ENCODE peak calls at places on chromosomes 7 and 10, in eight cellular contexts. G, H, Z, W, V, T, O and M are unnamed samples. For H3K4me1, the result is how much of the 10 kb centered on the place peaks cover.

GRCh38 chr7:139673230-139673629 is 104.6 kb downstream of the HIPK2 start:
- DNase-seq in G (no peak), H (peak), Z (no peak), W (no peak), V (no peak), T (no peak), O (no peak), M (no peak)

GRCh38 chr7:55572378-55573233 is at the start of gene VOPP1:
- DNase-seq in G (no peak), H (peak), Z (no peak), W (peak), V (peak), T (peak), O (peak), M (peak)

GRCh38 chr10:122939819-122940543 is 14.0 kb downstream of the C10orf88 start:
- DNase-seq in G (no peak), H (no peak), Z (no peak), W (no peak), V (no peak), T (no peak), O (no peak), M (no peak)

GRCh38 chr10:5433182-5433581 is 20.8 kb downstream of the NET1 start:
- DNase-seq in G (no peak), H (no peak), Z (no peak), W (no peak), V (no peak), T (no peak), O (no peak), M (no peak)

GRCh38 chr10:71766717-71767419 is 6.5 kb downstream of the VSIR start:
- DNase-seq in G (peak), H (peak), Z (peak), W (peak), V (peak), T (peak), O (no peak), M (peak)

GRCh38 chr7:17408904-17409290 is 110.4 kb downstream of the AHR start:
- DNase-seq in G (no peak), H (peak), Z (no peak), W (no peak), V (no peak), T (no peak), O (no peak), M (no peak)

GRCh38 chr7:2242541-2243482 is 786 bp downstream of the NUDT1 start:
- DNase-seq in G (no peak), H (peak), Z (no peak), W (no peak), V (no peak), T (no peak), O (peak), M (no peak)

GRCh38 chr10:17430647-17431355 is 23.6 kb downstream of the ST8SIA6 start:
- DNase-seq in G (no peak), H (peak), Z (peak), W (peak), V (peak), T (peak), O (peak), M (peak)

GRCh38 chr7:150361402-150361801 is 7.2 kb upstream of the REPIN1 start:
- DNase-seq in G (no peak), H (no peak), Z (no peak), W (no peak), V (no peak), T (no peak), O (no peak), M (no peak)
- H3K4me1 ChIP-seq in G (under half), H (under half), Z (under half), W (under half), V (under half), T (under half), O (under half), M (under half)

GRCh38 chr7:208816-209215 is 16.4 kb downstream of the FAM20C start:
- DNase-seq in G (no peak), H (no peak), Z (no peak), W (no peak), V (no peak), T (no peak), O (no peak), M (no peak)

GRCh38 chr7:208128-208673 is 15.8 kb downstream of the FAM20C start:
- DNase-seq in G (no peak), H (no peak), Z (no peak), W (no peak), V (no peak), T (no peak), O (no peak), M (no peak)

GRCh38 chr7:209416-209815 is 17.0 kb downstream of the FAM20C start:
- DNase-seq in G (no peak), H (no peak), Z (no peak), W (no peak), V (no peak), T (no peak), O (no peak), M (no peak)

GRCh38 chr7:205117-206010 is 13.0 kb downstream of the FAM20C start:
- DNase-seq in G (peak), H (no peak), Z (no peak), W (no peak), V (no peak), T (peak), O (no peak), M (no peak)

DNA sequence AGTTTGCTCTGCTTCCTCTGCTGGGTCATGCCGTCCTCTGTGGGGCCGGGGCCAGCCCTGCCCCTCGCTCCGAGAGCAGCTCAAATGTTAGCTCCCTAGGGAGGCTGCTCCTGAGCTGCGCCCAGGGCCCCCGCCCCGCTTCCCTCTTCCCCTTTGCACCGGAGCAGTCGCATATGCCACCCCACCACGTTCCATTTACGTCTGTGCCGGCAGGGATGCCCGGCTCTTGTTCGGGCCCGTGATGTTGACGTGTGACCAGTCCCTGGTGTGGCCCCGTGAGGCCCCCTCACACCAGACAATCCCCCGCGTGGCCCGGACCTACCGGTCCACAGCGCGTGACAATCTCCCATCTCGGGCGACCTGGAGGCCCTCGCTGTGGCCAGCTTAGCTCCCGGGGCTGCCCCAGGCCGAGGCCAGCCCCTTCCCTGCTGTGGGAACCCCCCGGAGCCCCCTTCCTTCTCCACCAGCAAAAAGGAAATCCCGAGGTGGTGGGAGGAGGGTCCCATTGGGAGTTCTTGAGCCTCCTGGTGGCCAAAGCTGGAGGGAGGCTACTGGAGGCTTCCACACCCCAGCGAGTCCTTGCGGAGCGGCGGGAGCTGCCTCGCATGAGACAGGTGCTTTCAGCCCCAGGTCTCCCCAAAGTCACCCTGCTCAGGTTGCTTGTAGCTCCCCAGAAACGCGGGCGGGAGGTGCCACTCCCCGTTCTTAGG is 15.2 kb downstream of the FAM20C start:
- DNase-seq in G (no peak), H (no peak), Z (no peak), W (no peak), V (no peak), T (peak), O (no peak), M (no peak)
- TF ChIP-seq CTCF in G (no peak), H (peak), Z (no peak), W (no peak), V (no peak), T (peak), O (no peak), M (no peak)

GRCh38 chr7:5822742-5823503 is 41.5 kb upstream of the RNF216 start:
- DNase-seq in G (peak), H (peak), Z (peak), W (peak), V (peak), T (peak), O (peak), M (peak)
- H3K27ac ChIP-seq in G (peak), H (peak), Z (peak), W (peak), V (peak), T (peak), O (peak), M (peak)

GRCh38 chr10:11145498-11145855 is 127.8 kb downstream of the CELF2 start:
- DNase-seq in G (no peak), H (no peak), Z (no peak), W (peak), V (no peak), T (no peak), O (peak), M (no peak)

GRCh38 chr10:11147723-11148122 is 130.1 kb downstream of the CELF2 start:
- DNase-seq in G (no peak), H (no peak), Z (no peak), W (no peak), V (no peak), T (no peak), O (peak), M (no peak)

GRCh38 chr10:11148131-11148530 is 130.5 kb downstream of the CELF2 start:
- DNase-seq in G (no peak), H (no peak), Z (no peak), W (no peak), V (no peak), T (no peak), O (no peak), M (no peak)

GRCh38 chr10:11144626-11145497 is 127.2 kb downstream of the CELF2 start:
- DNase-seq in G (no peak), H (no peak), Z (no peak), W (no peak), V (no peak), T (no peak), O (no peak), M (no peak)

DNA sequence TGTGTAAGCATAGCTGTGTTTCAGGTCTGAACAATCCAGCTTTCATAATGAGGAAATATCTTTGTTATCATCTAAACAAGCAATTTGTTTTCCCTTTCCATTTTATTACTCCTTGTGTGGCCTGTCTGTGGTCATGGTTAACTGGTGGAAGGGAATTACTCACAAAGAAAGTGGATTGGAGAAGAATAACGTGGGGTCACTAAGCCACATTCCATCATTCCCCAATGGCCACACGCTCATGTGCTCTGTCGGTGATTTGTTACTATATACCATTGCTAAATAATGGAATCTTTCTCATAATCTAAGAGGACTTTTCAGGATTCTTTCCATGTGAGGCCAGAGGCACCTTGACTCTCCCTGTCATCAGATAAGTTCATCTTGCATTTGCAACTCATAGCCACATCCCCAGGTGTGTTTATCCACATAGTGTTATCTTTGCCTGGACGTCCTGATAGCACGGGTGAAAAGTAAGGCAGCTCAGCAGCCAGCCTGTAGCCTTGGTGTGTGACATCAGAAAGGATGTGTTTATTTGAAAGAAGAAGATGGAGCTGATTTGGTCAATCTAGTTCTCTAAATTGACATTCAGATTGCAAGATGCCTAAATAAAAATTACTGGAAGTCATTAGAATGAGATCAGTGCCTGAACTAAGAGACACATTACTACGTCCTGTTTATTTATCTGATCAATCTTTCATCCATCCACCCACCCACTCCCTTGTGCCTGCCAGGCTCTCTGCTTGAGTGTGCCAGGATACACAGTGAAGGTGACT is 128.9 kb downstream of the CELF2 start:
- DNase-seq in G (no peak), H (no peak), Z (no peak), W (no peak), V (no peak), T (no peak), O (no peak), M (no peak)
- H3K4me1 ChIP-seq in G (half or more), H (under half), Z (under half), W (half or more), V (under half), T (half or more), O (under half), M (half or more)

DNA sequence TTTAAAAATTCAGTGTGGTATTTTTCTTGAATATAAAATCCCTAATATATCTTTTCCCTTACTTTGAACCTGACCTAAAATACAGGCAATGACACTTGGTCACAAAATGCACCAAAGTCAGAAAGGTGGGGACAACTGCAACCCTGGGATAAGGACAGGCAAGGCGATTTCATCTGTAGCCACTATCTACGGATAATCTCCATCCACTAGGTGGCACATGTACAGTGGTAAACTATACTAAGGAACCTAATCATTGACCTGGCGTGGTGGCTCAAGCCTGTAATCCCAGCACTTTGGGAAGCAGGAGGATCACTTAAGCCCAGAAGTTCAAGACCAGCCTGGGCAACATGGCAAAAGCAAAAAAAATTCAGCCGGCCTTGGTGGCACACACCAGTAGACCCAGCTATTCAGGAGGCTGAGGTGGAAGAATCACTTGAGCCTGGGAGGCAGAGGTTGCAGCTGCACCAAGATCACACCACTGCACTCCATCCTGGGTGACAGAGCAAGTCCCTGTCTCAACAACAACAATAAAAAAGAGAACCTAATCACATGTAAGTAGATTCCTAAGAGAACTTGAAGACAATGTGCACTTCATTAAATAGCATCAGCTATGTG is 98.9 kb downstream of the KMT2C start:
- DNase-seq in G (no peak), H (peak), Z (peak), W (no peak), V (no peak), T (no peak), O (peak), M (no peak)
- TF ChIP-seq CTCF in G (peak), H (peak), Z (peak), W (peak), V (peak), T (peak), O (peak), M (peak)

GRCh38 chr7:149605696-149606095 is 108.1 kb upstream of the ZNF746 start:
- DNase-seq in G (no peak), H (no peak), Z (no peak), W (no peak), V (no peak), T (no peak), O (no peak), M (no peak)
- H3K27ac ChIP-seq in G (no peak), H (no peak), Z (no peak), W (no peak), V (no peak), T (no peak), O (no peak), M (no peak)